ENCODE peak calls at places on chromosomes 2 and 18, in six cellular contexts. I, B, M, Q, A and R are unnamed samples.

GRCh38 chr2:240556553-240557100 is 1.2 kb downstream of the ANKMY1 start:
- DNase-seq in B (peak; percentile 79), I (peak; percentile 58), M (peak; percentile 41), Q (no peak), A (peak; percentile 74), R (no peak)

GRCh38 chr2:105554235-105554634 is 155.4 kb upstream of the FHL2 start:
- DNase-seq in B (no peak), M (no peak), A (no peak), Q (no peak), I (no peak), R (no peak)

GRCh38 chr2:1791670-1792069 is 47.4 kb upstream of the PXDN start:
- DNase-seq in A (no peak), Q (no peak), M (no peak), I (no peak), B (no peak), R (no peak)

GRCh38 chr2:567865-568638 is 109.2 kb downstream of the TMEM18 start:
- DNase-seq in A (no peak), I (peak; percentile 55), M (peak; percentile 55), Q (no peak), B (no peak), R (peak; percentile 91)

GRCh38 chr18:55753643-55754255 is 165.8 kb upstream of the TCF4 start:
- DNase-seq in B (no peak), A (no peak), I (no peak), M (no peak), Q (no peak), R (peak; percentile 14)

GRCh38 chr2:102736174-102736606 is 25.6 kb upstream of the TMEM182 start:
- DNase-seq in I (peak; percentile 30), Q (no peak), B (no peak), A (no peak), M (peak; percentile 53), R (peak; percentile 7)

GRCh38 chr2:233476083-233476410 is 90.5 kb downstream of the USP40 start:
- DNase-seq in I (no peak), M (no peak), B (no peak), A (peak; percentile 8), Q (no peak), R (no peak)

GRCh38 chr2:70024284-70024683 is 62.9 kb upstream of the ASPRV1 start:
- DNase-seq in I (peak; percentile 34), M (no peak), B (no peak), Q (no peak), A (no peak), R (no peak)

GRCh38 chr2:240960309-240960962 is 38.0 kb upstream of the SNED1 start:
- DNase-seq in M (peak; percentile 83), B (no peak), I (peak; percentile 82), A (peak; percentile 8), Q (no peak), R (peak; percentile 82)

GRCh38 chr2:9675369-9676351 is 44.9 kb upstream of the YWHAQ start:
- DNase-seq in I (peak; percentile 82), Q (no peak), M (no peak), B (no peak), A (no peak), R (peak; percentile 92)

GRCh38 chr18:20971886-20972267 is 139.7 kb downstream of the ROCK1 start:
- DNase-seq in Q (no peak), B (peak; percentile 35), M (peak; percentile 10), I (peak; percentile 51), A (no peak), R (peak; percentile 13)

GRCh38 chr2:233718552-233718951 is at the start of gene UGT1A4:
- DNase-seq in M (no peak), A (no peak), B (no peak), Q (no peak), I (no peak), R (no peak)

GRCh38 chr2:28293416-28293815 is 99.2 kb upstream of the FOSL2 start:
- DNase-seq in Q (no peak), I (no peak), M (no peak), A (no peak), B (no peak), R (no peak)

GRCh38 chr2:26002617-26003310 is 20.5 kb upstream of the KIF3C start:
- DNase-seq in Q (no peak), M (no peak), B (peak; percentile 30), A (no peak), I (no peak), R (no peak)

GRCh38 chr2:15189236-15189635 is 371.9 kb downstream of the NBAS start:
- DNase-seq in I (peak; percentile 3), Q (no peak), M (no peak), A (no peak), B (no peak), R (no peak)

GRCh38 chr18:63439334-63439733 is 17.1 kb upstream of the VPS4B start:
- DNase-seq in A (peak; percentile 48), Q (no peak), M (peak; percentile 73), B (peak; percentile 74), I (peak; percentile 81), R (no peak)

GRCh38 chr2:95698166-95698565 is 106.4 kb downstream of the TRIM43 start:
- DNase-seq in A (no peak), I (no peak), Q (no peak), B (no peak), M (no peak), R (no peak)

GRCh38 chr2:16105664-16106281 is 165.4 kb downstream of the MYCN start:
- DNase-seq in B (no peak), A (no peak), M (peak; percentile 70), Q (no peak), I (no peak), R (no peak)

GRCh38 chr2:232322560-232323327 is 55.8 kb upstream of the ALPP start:
- DNase-seq in A (no peak), Q (no peak), B (no peak), I (no peak), M (no peak), R (no peak)

GRCh38 chr2:187684181-187684580 is 129.9 kb upstream of the TFPI start:
- DNase-seq in I (no peak), Q (no peak), A (no peak), M (no peak), B (no peak), R (peak; percentile 51)

GRCh38 chr2:24076849-24077534 is 866 bp upstream of the SF3B6 start:
- DNase-seq in A (no peak), M (peak; percentile 73), I (peak; percentile 27), Q (no peak), B (peak; percentile 29), R (no peak)

GRCh38 chr2:152790883-152791282 is 72.5 kb downstream of the ARL6IP6 start:
- DNase-seq in I (peak; percentile 36), M (no peak), Q (no peak), B (no peak), A (no peak), R (no peak)

GRCh38 chr2:120844098-120844738 is 108.5 kb downstream of the GLI2 start:
- DNase-seq in A (no peak), M (no peak), Q (no peak), I (no peak), B (no peak), R (peak; percentile 74)

GRCh38 chr2:125313806-125314205 is 1288.7 kb downstream of the CNTNAP5 start:
- DNase-seq in A (no peak), B (peak; percentile 23), Q (no peak), M (no peak), I (no peak), R (no peak)

GRCh38 chr2:131056204-131056975 is 36.9 kb downstream of the FAM168B start:
- DNase-seq in M (no peak), Q (no peak), A (no peak), B (no peak), I (no peak), R (no peak)

GRCh38 chr2:36485521-36485920 is 112.4 kb downstream of the FEZ2 start:
- DNase-seq in B (no peak), Q (no peak), A (no peak), M (no peak), I (peak; percentile 87), R (peak; percentile 94)

GRCh38 chr18:48862678-48863270 is 88.0 kb downstream of the SMAD7 start:
- DNase-seq in B (no peak), I (no peak), Q (no peak), A (no peak), M (no peak), R (no peak)

GRCh38 chr18:12018861-12019260 is 37.6 kb downstream of the IMPA2 start:
- DNase-seq in M (no peak), I (no peak), B (no peak), Q (no peak), A (no peak), R (no peak)

GRCh38 chr2:160433466-160434172 is 60.0 kb downstream of the RBMS1 start:
- DNase-seq in A (no peak), I (no peak), B (no peak), Q (no peak), M (peak; percentile 23), R (no peak)

GRCh38 chr2:228630786-228631185 is 449.3 kb upstream of the SPHKAP start:
- DNase-seq in Q (no peak), A (no peak), M (no peak), B (no peak), I (no peak), R (no peak)

GRCh38 chr2:192236136-192236535 is 41.4 kb upstream of the TMEFF2 start:
- DNase-seq in B (no peak), Q (no peak), M (no peak), A (no peak), I (peak; percentile 44), R (peak; percentile 60)

DNA sequence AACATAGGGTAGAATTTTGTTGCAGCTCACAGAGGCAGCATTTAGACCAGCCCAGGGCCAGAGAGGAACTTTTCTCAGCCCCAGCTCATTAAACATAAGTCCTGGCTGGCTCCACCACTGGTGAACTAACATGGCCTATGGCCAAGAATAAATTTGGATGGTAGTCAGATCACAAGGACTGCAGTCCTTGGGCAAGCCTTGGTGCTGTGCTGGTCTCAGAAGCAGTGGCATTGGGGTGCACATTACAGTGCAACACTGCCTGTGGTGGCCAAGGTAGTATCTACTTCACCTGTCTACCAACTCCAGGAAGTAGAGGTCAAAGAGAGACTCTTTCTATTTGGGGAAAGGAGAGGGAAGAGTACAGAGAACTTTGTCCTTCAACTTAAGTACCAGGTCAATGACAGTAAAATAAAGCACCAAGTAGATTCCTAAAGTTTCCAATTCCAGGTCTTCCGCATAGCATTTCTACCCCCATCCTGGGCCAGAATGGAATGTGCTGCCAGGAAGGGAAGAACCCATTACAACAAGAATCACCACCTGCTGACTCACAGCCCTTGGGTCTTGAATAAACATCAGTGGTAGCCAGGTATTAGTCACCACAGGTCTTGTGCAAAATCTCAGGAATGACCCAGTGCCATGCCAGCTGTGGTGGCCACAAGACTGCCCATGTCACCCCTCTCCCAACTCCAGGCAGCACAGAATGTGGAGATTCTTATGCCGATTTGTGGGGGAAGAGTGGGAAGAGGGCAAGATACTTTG is 155.4 kb upstream of the FSIP2 start:
- DNase-seq in B (no peak), M (no peak), I (no peak), Q (no peak), A (no peak), R (peak; percentile 27)
- H3K4me3 ChIP-seq in B (no peak overlapping the region), M (no peak overlapping the region), I (no peak overlapping the region), Q (no peak overlapping the region), A (no peak overlapping the region), R (no peak overlapping the region)

GRCh38 chr2:219998714-219999227 is 371.3 kb downstream of the SLC4A3 start:
- DNase-seq in I (no peak), A (no peak), M (no peak), Q (no peak), B (no peak), R (no peak)
- TF ChIP-seq CTCF in I (no peak), A (no peak), M (no peak), Q (no peak), B (peak; percentile 8), R (no peak)

GRCh38 chr2:43239981-43240761 is 13.8 kb upstream of the ZFP36L2 start:
- DNase-seq in B (peak; percentile 23), A (no peak), Q (no peak), I (no peak), M (no peak), R (no peak)
- H3K4me3 ChIP-seq in B (no peak overlapping the region), A (no peak overlapping the region), Q (no peak overlapping the region), I (no peak overlapping the region), M (no peak overlapping the region), R (no peak overlapping the region)

GRCh38 chr2:40360652-40361051 is 91.2 kb downstream of the SLC8A1 start:
- DNase-seq in Q (no peak), A (no peak), M (no peak), I (no peak), B (no peak), R (peak; percentile 54)
- TF ChIP-seq CTCF in Q (no peak), A (no peak), M (no peak), I (no peak), B (no peak), R (no peak)